ENCODE peak calls at places on chromosomes 11 and 22, in six cellular contexts. N is dorsolateral prefrontal cortex; A is activated CD8-positive, alpha-beta memory T cell treated with anti-CD3 and anti-CD28 coated beads, Interleukin-2, amount 50 U/mL, for 4 hours; C is activated CD4-positive, alpha-beta T cell treated with anti-CD3 and anti-CD28 coated beads for 48 hours; K is activated T-helper 1 cell treated with anti-CD3 and anti-CD28 coated beads, Interleukin-12 subunit alpha, Interleukin-12 subunit beta, Interleukin-2, Interleukin-4 antibody, amounts not matched to agents 30 ng/mL and 10 ng/mL and 1 ng/mL, durations not matched to agents 14 hours and 24 hours and 36 hours; S is cortex of kidney. F is an unnamed sample.

GRCh38 chr22:26893034-26893710 is 235.8 kb downstream of the MIAT start:
- DNase-seq in N (no peak), A (no peak), C (no peak), K (no peak), S (no peak), F (no peak)

GRCh38 chr11:26493616-26494015 is 78.4 kb downstream of the MUC15 start:
- DNase-seq in N (no peak), A (no peak), C (no peak), K (no peak), S (no peak), F (no peak)

GRCh38 chr11:84419576-84419975 is 1133.4 kb upstream of the CCDC90B start:
- DNase-seq in N (no peak), A (no peak), C (no peak), K (no peak), S (no peak), F (no peak)

GRCh38 chr11:125287467-125288232 is 123.1 kb downstream of the PKNOX2 start:
- DNase-seq in N (no peak), A (no peak), C (no peak), K (no peak), S (no peak), F (no peak)

GRCh38 chr11:2929511-2929879 is 275 bp upstream of the PHLDA2 start:
- DNase-seq in N (no peak), A (peak; percentile 48), C (peak; percentile 55), K (peak; percentile 47), S (no peak), F (peak; percentile 93)

GRCh38 chr11:80855975-80856524 is 1415.2 kb upstream of the TENM4 start:
- DNase-seq in N (no peak), A (no peak), C (no peak), K (no peak), S (no peak), F (no peak)

GRCh38 chr22:47419239-47419638 is 656.8 kb downstream of the TBC1D22A start:
- DNase-seq in N (no peak), A (no peak), C (no peak), K (no peak), S (no peak), F (no peak)

GRCh38 chr11:47507868-47508594 is 44.9 kb downstream of the CELF1 start:
- DNase-seq in N (no peak), A (no peak), C (no peak), K (no peak), S (no peak), F (no peak)

GRCh38 chr11:86068138-86068861 is 584 bp downstream of the PICALM start:
- DNase-seq in N (peak; percentile 23), A (no peak), C (peak; percentile 61), K (peak; percentile 27), S (no peak), F (peak; percentile 78)

GRCh38 chr11:8593935-8594909 is at the start of gene STK33:
- DNase-seq in N (no peak), A (peak; percentile 16), C (peak; percentile 68), K (peak; percentile 11), S (no peak), F (peak; percentile 75)